ENCODE peak calls at places on chromosomes 16 and 17, in eight cellular contexts. W is CD8-positive, alpha-beta T cell; L is heart right ventricle; F is ascending aorta; O is tibial artery; R is HL-60; X is HCT116; Z is lung. K is an unnamed sample.
A peak's percentile ranks its signal among the peaks of the same experiment; 100 is the strongest.

GRCh38 chr16:28935924-28936783 is 4.4 kb downstream of the CD19 start:
- DNase-seq in W (peak; percentile 61), L (peak; percentile 65), F (peak; percentile 84), O (peak; percentile 77), R (peak; percentile 84), X (peak; percentile 69), Z (peak; percentile 88), K (no peak)

GRCh38 chr17:45115015-45115625 is 17.2 kb downstream of the PLCD3 start:
- DNase-seq in W (no peak), L (no peak), F (no peak), O (no peak), R (no peak), X (no peak), Z (no peak), K (no peak)

GRCh38 chr16:53841884-53842283 is 137.9 kb downstream of the FTO start:
- DNase-seq in W (no peak), L (no peak), F (no peak), O (no peak), R (no peak), X (no peak), Z (no peak), K (no peak)

GRCh38 chr16:80065565-80065964 is 465.0 kb upstream of the MAF start:
- DNase-seq in W (no peak), L (no peak), F (no peak), O (no peak), R (no peak), X (no peak), Z (no peak), K (no peak)

GRCh38 chr17:49021095-49021767 is 24.0 kb downstream of the IGF2BP1 start:
- DNase-seq in W (no peak), L (no peak), F (no peak), O (no peak), R (no peak), X (no peak), Z (no peak), K (no peak)

GRCh38 chr17:32491371-32492280 is 4.8 kb downstream of the CDK5R1 start:
- DNase-seq in W (no peak), L (no peak), F (no peak), O (no peak), R (no peak), X (no peak), Z (no peak), K (no peak)

GRCh38 chr17:38613525-38613980 is 7.8 kb upstream of the SRCIN1 start:
- DNase-seq in W (no peak), L (no peak), F (no peak), O (no peak), R (no peak), X (no peak), Z (no peak), K (no peak)

GRCh38 chr16:30030841-30031413 is at the start of gene TLCD3B:
- DNase-seq in W (no peak), L (no peak), F (no peak), O (no peak), R (no peak), X (no peak), Z (no peak), K (peak; percentile 67)

GRCh38 chr17:17606416-17607000 is 15.0 kb upstream of the PEMT start:
- DNase-seq in W (no peak), L (no peak), F (no peak), O (no peak), R (no peak), X (no peak), Z (no peak), K (no peak)

GRCh38 chr16:11251525-11252481 is 4.2 kb downstream of the SOCS1 start:
- DNase-seq in W (peak; percentile 58), L (no peak), F (no peak), O (no peak), R (no peak), X (no peak), Z (no peak), K (no peak)

GRCh38 chr17:31488982-31489294 is 97.5 kb downstream of the RAB11FIP4 start:
- DNase-seq in W (no peak), L (no peak), F (no peak), O (no peak), R (no peak), X (no peak), Z (no peak), K (no peak)

GRCh38 chr17:45690876-45691275 is 93.2 kb upstream of the CRHR1 start:
- DNase-seq in W (no peak), L (no peak), F (no peak), O (no peak), R (no peak), X (no peak), Z (no peak), K (no peak)

GRCh38 chr17:20010099-20010863 is 1.1 kb downstream of the SPECC1 start:
- DNase-seq in W (no peak), L (peak; percentile 32), F (peak; percentile 70), O (peak; percentile 52), R (no peak), X (peak; percentile 54), Z (no peak), K (peak; percentile 68)

GRCh38 chr17:3513305-3514035 is 37.7 kb downstream of the ASPA start:
- DNase-seq in W (no peak), L (no peak), F (no peak), O (no peak), R (no peak), X (no peak), Z (no peak), K (no peak)

GRCh38 chr17:34519286-34519685 is 60.1 kb upstream of the TMEM132E start:
- DNase-seq in W (no peak), L (no peak), F (no peak), O (no peak), R (peak; percentile 20), X (no peak), Z (no peak), K (no peak)

DNA sequence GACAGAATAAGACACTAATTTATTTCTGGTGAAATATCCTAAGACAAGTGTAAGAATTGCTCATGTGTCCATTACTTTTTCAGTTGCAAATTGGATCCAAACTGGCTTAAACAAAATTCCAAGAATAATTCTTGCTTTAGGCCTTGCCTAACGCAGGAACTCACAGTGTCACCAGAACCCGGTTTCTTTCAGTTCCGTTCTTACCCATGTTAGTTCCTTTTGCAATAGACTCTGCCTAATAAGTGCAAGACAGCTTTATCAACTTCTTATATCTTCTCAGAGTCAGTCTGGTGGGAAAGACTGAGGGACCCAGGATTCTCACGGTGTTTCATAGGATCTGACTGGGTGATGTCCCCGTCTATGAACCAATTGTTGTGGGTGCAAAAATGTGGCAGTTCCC is 24.7 kb downstream of the GDE1 start:
- DNase-seq in W (no peak), L (no peak), F (no peak), O (no peak), R (no peak), X (no peak), Z (peak; percentile 24), K (no peak)
- H3K27me3 ChIP-seq in W (no peaks in the 10 kb centered on the region), L (no peaks in the 10 kb centered on the region), F (no peaks in the 10 kb centered on the region), O (no peaks in the 10 kb centered on the region), R (no peaks in the 10 kb centered on the region), X (no peaks in the 10 kb centered on the region), Z (no peaks in the 10 kb centered on the region), K (no peaks in the 10 kb centered on the region)

DNA sequence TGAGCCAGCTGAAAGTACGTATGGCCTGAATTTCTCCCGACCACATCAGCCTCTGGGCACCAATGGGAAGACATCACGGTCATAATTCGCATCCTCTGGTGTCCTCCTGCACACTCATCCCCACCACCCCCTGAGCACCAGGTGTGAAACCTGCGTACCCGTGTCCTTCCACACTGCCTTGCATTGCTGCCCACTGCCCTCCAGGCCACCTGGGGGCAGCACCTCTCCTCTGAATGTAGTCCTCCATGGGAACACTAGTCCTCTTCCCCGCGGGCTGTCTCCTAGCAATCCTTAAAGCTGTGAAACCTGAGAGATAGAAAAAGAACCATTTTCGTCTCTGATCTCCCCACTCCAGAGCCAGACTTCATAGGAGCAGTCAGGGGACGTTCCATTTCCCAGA is 125.5 kb downstream of the ZNF18 start:
- DNase-seq in W (no peak), L (no peak), F (no peak), O (no peak), R (no peak), X (no peak), Z (no peak), K (no peak)
- TF ChIP-seq CTCF in W (no peak), L (no peak), F (no peak), O (no peak), R (no peak), X (peak; percentile 56), Z (no peak), K (no peak)

DNA sequence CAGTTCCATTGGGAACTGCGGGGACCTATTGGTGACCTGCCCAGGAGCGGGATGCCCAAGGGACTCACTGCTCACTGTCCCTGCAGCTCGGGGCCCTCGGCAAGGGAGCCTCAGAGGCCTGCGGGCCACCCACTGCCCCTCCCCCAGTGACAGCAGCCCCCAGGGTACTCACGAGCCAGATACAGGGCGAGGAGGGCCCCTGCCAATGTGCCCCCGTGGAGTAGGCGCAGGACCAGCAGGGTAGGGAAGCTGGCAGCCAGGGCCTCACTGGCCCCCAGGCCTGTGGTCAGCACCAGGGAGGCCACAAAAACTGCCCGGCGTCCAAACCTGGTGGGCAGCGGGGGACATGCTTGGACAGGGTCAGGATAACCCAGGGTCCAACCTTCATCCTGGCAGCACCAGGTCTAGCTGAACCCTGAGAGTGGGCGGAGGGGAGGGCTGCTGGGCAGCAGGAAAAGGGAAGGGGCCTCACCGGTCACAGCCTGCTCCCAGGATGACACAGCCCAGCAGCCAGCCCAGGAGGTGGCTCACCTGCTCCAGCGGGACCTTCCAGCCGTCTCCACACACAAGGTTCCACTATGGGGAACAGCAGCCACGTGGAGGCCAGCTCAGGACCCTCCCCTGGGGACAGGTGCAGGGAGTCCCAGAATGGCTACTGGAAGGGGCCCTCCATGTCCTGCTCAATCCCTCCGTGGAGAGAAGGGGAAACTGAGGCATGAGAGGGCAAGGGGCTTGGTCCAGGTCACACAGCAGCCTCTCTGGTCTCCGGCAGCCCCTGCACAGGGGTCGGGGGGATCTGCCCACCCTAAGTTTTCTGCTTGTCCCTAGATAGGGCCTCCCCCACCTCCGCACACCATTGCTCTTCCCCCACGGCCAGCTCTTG is 855 bp downstream of the SLC22A31 start:
- DNase-seq in W (no peak), L (no peak), F (no peak), O (no peak), R (no peak), X (no peak), Z (no peak), K (no peak)
- H3K27me3 ChIP-seq in W (peaks cover 11% of the 10 kb centered on the region), L (peaks cover 54% of the 10 kb centered on the region), F (peaks cover 11% of the 10 kb centered on the region), O (peaks cover 69% of the 10 kb centered on the region), R (no peaks in the 10 kb centered on the region), X (no peaks in the 10 kb centered on the region), Z (peaks cover 6% of the 10 kb centered on the region), K (peaks cover 29% of the 10 kb centered on the region)

GRCh38 chr16:67807148-67807682 is 526 bp downstream of the TSNAXIP1 start:
- DNase-seq in W (no peak), L (no peak), F (no peak), O (no peak), R (no peak), X (no peak), Z (no peak), K (no peak)
- TF ChIP-seq CTCF in W (no peak), L (no peak), F (no peak), O (no peak), R (no peak), X (no peak), Z (no peak), K (no peak)

GRCh38 chr17:74900208-74900607 is 6.8 kb upstream of the FADS6 start:
- DNase-seq in W (no peak), L (no peak), F (no peak), O (no peak), R (no peak), X (no peak), Z (no peak), K (no peak)
- H3K27me3 ChIP-seq in W (peaks cover 2% of the 10 kb centered on the region), L (peaks cover 6% of the 10 kb centered on the region), F (no peaks in the 10 kb centered on the region), O (peaks cover 72% of the 10 kb centered on the region), R (peaks cover 6% of the 10 kb centered on the region), X (peaks cover 6% of the 10 kb centered on the region), Z (no peaks in the 10 kb centered on the region), K (no peaks in the 10 kb centered on the region)

K was measured in dorsolateral prefrontal cortex.